ENCODE peak calls at places on chromosomes 3 and 15, in six cellular contexts. One of them, this sample, is unnamed.

GRCh38 chr3:77377717-77378116 is 337.8 kb downstream of the ROBO2 start:
- DNase-seq in astrocyte of the spinal cord: no peak
- DNase-seq in pancreas: no peak
- DNase-seq in AG09319: no peak
- DNase-seq in aorta: no peak
- DNase-seq in caudate nucleus: no peak
- DNase-seq in this sample: no peak

GRCh38 chr15:70412717-70413266 is 315.1 kb upstream of the TLE3 start:
- DNase-seq in caudate nucleus: no peak
- DNase-seq in astrocyte of the spinal cord: no peak
- DNase-seq in AG09319: no peak
- DNase-seq in pancreas: no peak
- DNase-seq in aorta: no peak
- DNase-seq in this sample: no peak

GRCh38 chr3:53708001-53708621 is 138.1 kb downstream of the CHDH start:
- DNase-seq in pancreas: no peak
- DNase-seq in AG09319: no peak
- DNase-seq in aorta: no peak
- DNase-seq in astrocyte of the spinal cord: no peak
- DNase-seq in caudate nucleus: no peak
- DNase-seq in this sample: peak; percentile 82

GRCh38 chr3:111739241-111739952 is 119.7 kb upstream of the PHLDB2 start:
- DNase-seq in astrocyte of the spinal cord: peak; percentile 81
- DNase-seq in caudate nucleus: no peak
- DNase-seq in aorta: no peak
- DNase-seq in AG09319: no peak
- DNase-seq in pancreas: peak; percentile 41
- DNase-seq in this sample: no peak

GRCh38 chr3:127425505-127426443 is 137.9 kb upstream of the PRR20G start:
- DNase-seq in aorta: no peak
- DNase-seq in pancreas: no peak
- DNase-seq in caudate nucleus: no peak
- DNase-seq in AG09319: no peak
- DNase-seq in astrocyte of the spinal cord: no peak
- DNase-seq in this sample: no peak

GRCh38 chr3:40876019-40876418 is 323.3 kb upstream of the CTNNB1 start:
- DNase-seq in aorta: no peak
- DNase-seq in AG09319: no peak
- DNase-seq in pancreas: no peak
- DNase-seq in astrocyte of the spinal cord: no peak
- DNase-seq in caudate nucleus: no peak
- DNase-seq in this sample: no peak

GRCh38 chr3:68007621-68008226 is 353.3 kb upstream of the SUCLG2 start:
- DNase-seq in astrocyte of the spinal cord: no peak
- DNase-seq in aorta: peak; percentile 38
- DNase-seq in caudate nucleus: no peak
- DNase-seq in pancreas: peak; percentile 2
- DNase-seq in AG09319: no peak
- DNase-seq in this sample: no peak

GRCh38 chr3:155995525-155996370 is 124.6 kb upstream of the KCNAB1 start:
- DNase-seq in astrocyte of the spinal cord: peak; percentile 55
- DNase-seq in caudate nucleus: no peak
- DNase-seq in AG09319: peak; percentile 30
- DNase-seq in aorta: no peak
- DNase-seq in pancreas: no peak
- DNase-seq in this sample: no peak

GRCh38 chr3:104586344-104586743 is 780.4 kb upstream of the ALCAM start:
- DNase-seq in AG09319: no peak
- DNase-seq in aorta: no peak
- DNase-seq in pancreas: no peak
- DNase-seq in astrocyte of the spinal cord: no peak
- DNase-seq in caudate nucleus: no peak
- DNase-seq in this sample: no peak

GRCh38 chr3:150490212-150490611 is 56.1 kb downstream of the SERP1 start:
- DNase-seq in aorta: no peak
- DNase-seq in caudate nucleus: no peak
- DNase-seq in pancreas: no peak
- DNase-seq in astrocyte of the spinal cord: no peak
- DNase-seq in AG09319: no peak
- DNase-seq in this sample: no peak

GRCh38 chr3:187571701-187572100 is 98.5 kb downstream of the SST start:
- DNase-seq in caudate nucleus: no peak
- DNase-seq in aorta: no peak
- DNase-seq in astrocyte of the spinal cord: no peak
- DNase-seq in pancreas: no peak
- DNase-seq in AG09319: no peak
- DNase-seq in this sample: no peak

GRCh38 chr3:52779411-52780297 is 2.3 kb downstream of the ITIH1 start:
- DNase-seq in AG09319: no peak
- DNase-seq in caudate nucleus: no peak
- DNase-seq in pancreas: no peak
- DNase-seq in astrocyte of the spinal cord: no peak
- DNase-seq in aorta: peak; percentile 45
- DNase-seq in this sample: no peak

GRCh38 chr3:134993011-134993410 is 198.0 kb downstream of the EPHB1 start:
- DNase-seq in caudate nucleus: no peak
- DNase-seq in aorta: no peak
- DNase-seq in AG09319: no peak
- DNase-seq in pancreas: no peak
- DNase-seq in astrocyte of the spinal cord: no peak
- DNase-seq in this sample: no peak

GRCh38 chr3:12285003-12285555 is 3.8 kb upstream of the PPARG start:
- DNase-seq in aorta: no peak
- DNase-seq in pancreas: no peak
- DNase-seq in AG09319: no peak
- DNase-seq in caudate nucleus: no peak
- DNase-seq in astrocyte of the spinal cord: no peak
- DNase-seq in this sample: no peak

GRCh38 chr3:194586839-194587238 is 46.4 kb downstream of the TMEM44 start:
- DNase-seq in astrocyte of the spinal cord: peak; percentile 89
- DNase-seq in aorta: no peak
- DNase-seq in caudate nucleus: no peak
- DNase-seq in AG09319: no peak
- DNase-seq in pancreas: no peak
- DNase-seq in this sample: no peak

GRCh38 chr3:58998476-58999117 is 51.2 kb downstream of the CFAP20DC start:
- DNase-seq in caudate nucleus: no peak
- DNase-seq in AG09319: peak; percentile 74
- DNase-seq in pancreas: no peak
- DNase-seq in astrocyte of the spinal cord: peak; percentile 86
- DNase-seq in aorta: no peak
- DNase-seq in this sample: no peak

This sample was measured in left lobe of liver.